ENCODE peak calls at places on chromosomes 16 and 17, in four cellular contexts. F, H, J and C are unnamed samples.

GRCh38 chr17:80899402-80900268 is 92.0 kb upstream of the CHMP6 start:
- DNase-seq in F (no peak), H (peak), J (peak), C (peak)

GRCh38 chr16:48720266-48720665 is 110.3 kb upstream of the N4BP1 start:
- DNase-seq in F (no peak), H (no peak), J (peak), C (peak)

GRCh38 chr17:17285951-17286350 is 4.9 kb upstream of the COPS3 start:
- DNase-seq in F (no peak), H (no peak), J (no peak), C (no peak)

GRCh38 chr16:56767018-56767417 is 37.1 kb downstream of the NUP93 start:
- DNase-seq in F (no peak), H (peak), J (no peak), C (no peak)

GRCh38 chr17:64148699-64149098 is 18.8 kb upstream of the ERN1 start:
- DNase-seq in F (no peak), H (peak), J (no peak), C (no peak)

GRCh38 chr16:3646348-3646920 is 8.1 kb upstream of the DNASE1 start:
- DNase-seq in F (no peak), H (no peak), J (peak), C (peak)

GRCh38 chr17:76841776-76842405 is 26.3 kb upstream of the MGAT5B start:
- DNase-seq in F (no peak), H (peak), J (peak), C (no peak)

GRCh38 chr17:28645576-28645939 is 600 bp upstream of the BLTP2 start:
- DNase-seq in F (no peak), H (no peak), J (no peak), C (no peak)

GRCh38 chr17:54694287-54694887 is 206.3 kb upstream of the TOM1L1 start:
- DNase-seq in F (no peak), H (peak), J (no peak), C (no peak)

GRCh38 chr17:3029213-3029913 is 34.0 kb downstream of the OR1D5 start:
- DNase-seq in F (no peak), H (no peak), J (no peak), C (no peak)

GRCh38 chr17:5115673-5116651 is at the start of gene USP6:
- DNase-seq in F (no peak), H (no peak), J (no peak), C (no peak)

GRCh38 chr16:84774810-84775209 is 45.0 kb upstream of the CRISPLD2 start:
- DNase-seq in F (no peak), H (no peak), J (no peak), C (no peak)

GRCh38 chr16:84769416-84769815 is 50.4 kb upstream of the CRISPLD2 start:
- DNase-seq in F (no peak), H (no peak), J (no peak), C (no peak)

GRCh38 chr16:84777435-84777834 is 42.4 kb upstream of the CRISPLD2 start:
- DNase-seq in F (no peak), H (no peak), J (no peak), C (no peak)

GRCh38 chr16:84775262-84775810 is 44.4 kb upstream of the CRISPLD2 start:
- DNase-seq in F (no peak), H (no peak), J (no peak), C (no peak)

DNA sequence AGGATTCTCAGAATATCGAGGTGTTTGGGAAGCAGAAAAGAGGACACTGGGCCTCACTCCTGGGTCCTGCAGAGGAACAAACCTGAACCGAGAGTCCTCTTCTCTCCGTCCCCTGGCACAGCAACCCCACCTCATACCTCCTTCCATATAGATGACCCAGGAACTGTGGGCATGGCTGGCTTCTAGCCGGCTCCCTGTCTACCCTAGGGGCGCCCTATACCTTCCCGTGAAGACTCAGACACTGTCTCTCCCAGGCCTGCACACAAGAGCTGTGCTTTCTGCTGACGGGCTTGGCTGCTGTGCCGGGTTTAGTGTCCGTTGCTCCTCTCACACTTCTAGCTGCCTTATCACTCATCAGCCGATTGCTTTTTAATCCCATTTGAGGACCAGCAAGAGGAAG is 46.5 kb upstream of the CRISPLD2 start:
- DNase-seq in F (no peak), H (no peak), J (no peak), C (no peak)
- TF ChIP-seq TAF1 in F (no peak), H (no peak), J (no peak), C (no peak)

DNA sequence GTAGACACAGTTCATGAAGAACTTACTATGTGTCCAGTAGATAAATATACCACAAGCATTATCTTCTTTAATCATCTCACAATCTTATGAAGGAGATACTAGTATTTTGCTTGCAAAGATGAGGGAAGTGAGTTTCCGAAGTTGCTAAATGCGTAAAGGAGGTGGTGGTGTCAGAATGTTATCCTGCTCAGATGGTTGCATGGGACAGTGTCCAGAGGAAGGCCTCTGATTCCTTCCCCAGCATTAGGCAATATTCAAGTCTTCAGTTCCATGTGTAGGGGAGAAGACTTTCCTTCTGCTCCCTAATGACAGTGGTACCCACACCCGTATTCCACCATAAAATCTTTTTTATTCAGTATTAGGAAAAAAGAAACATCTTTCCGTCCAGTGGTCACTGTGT is 263.3 kb downstream of the WWOX start:
- DNase-seq in F (no peak), H (no peak), J (peak), C (no peak)
- TF ChIP-seq TAF1 in F (no peak), H (no peak), J (no peak), C (no peak)

DNA sequence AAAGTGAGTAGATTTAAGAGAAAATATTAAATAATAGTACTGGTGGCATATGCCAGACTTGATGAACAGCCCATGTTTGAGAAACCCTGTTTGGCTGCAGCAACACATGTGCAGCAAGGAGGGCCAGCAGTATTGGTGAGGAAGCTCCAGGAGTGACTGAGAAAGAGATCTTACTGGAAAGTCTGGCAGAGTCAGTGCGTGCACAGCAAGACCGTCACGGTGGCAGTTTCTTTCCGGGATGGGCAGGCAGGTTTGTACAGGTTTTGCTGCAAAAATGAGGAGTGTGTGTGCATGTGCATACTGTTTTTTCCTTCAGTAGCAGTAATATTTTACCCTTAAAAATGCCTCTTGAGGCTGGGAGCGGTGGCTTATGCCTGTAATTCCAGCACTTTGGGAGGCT is 41.4 kb downstream of the KSR1 start:
- DNase-seq in F (no peak), H (no peak), J (no peak), C (no peak)
- TF ChIP-seq TAF1 in F (no peak), H (no peak), J (no peak), C (no peak)

GRCh38 chr16:70664325-70665112 is 18.2 kb downstream of the IL34 start:
- DNase-seq in F (no peak), H (peak), J (no peak), C (no peak)
- TF ChIP-seq TAF1 in F (no peak), H (no peak), J (no peak), C (no peak)

DNA sequence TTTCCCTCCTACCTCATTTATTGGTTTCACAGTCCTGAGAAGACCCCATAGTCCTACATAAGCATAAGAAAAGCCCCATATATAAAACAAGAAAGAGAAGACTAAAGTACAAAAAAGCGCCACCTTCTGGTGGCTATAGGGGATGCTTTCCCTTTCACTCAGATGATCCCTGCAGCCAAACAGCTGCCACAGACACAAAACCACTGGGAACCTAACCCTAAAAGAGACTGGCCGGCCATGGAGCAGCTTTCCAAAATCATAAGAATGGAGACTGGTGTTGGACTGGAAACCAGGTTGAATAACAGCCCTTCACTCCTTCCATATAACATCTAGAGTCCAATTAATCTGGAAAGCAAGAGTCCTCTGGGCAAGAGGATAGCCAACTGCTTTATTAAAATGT is 11.4 kb downstream of the DYNC1LI2 start:
- DNase-seq in F (peak), H (peak), J (peak), C (peak)
- TF ChIP-seq TAF1 in F (no peak), H (no peak), J (no peak), C (no peak)